ENCODE peak calls at places on chromosomes 6 and 20, in five cellular contexts. W is K562, X is GM12878, S is GM12892, P is HepG2. A is an unnamed sample.
A peak's percentile ranks its signal among the peaks of the same experiment; 100 is the strongest.

GRCh38 chr6:157013649-157014365 is 236.6 kb downstream of the ARID1B start:
- DNase-seq in W (no peak), X (no peak), S (no peak), P (no peak), A (no peak)

GRCh38 chr20:18288748-18289705 is 700 bp downstream of the ZNF133 start:
- DNase-seq in P (peak; percentile 42), X (no peak), S (no peak), W (peak; percentile 10), A (peak; percentile 5)

GRCh38 chr6:9502991-9503761 is 911.7 kb downstream of the TFAP2A start:
- DNase-seq in X (no peak), W (no peak), P (no peak), S (no peak), A (no peak)

GRCh38 chr6:154457881-154458284 is 52.6 kb downstream of the CNKSR3 start:
- DNase-seq in W (no peak), X (no peak), P (no peak), S (no peak), A (no peak)

GRCh38 chr6:121437861-121438651 is 2.6 kb downstream of the GJA1 start:
- DNase-seq in S (no peak), W (no peak), P (no peak), X (no peak), A (no peak)

GRCh38 chr6:41702771-41703494 is 32.5 kb downstream of the TFEB start:
- DNase-seq in X (no peak), P (no peak), S (no peak), W (no peak), A (no peak)

GRCh38 chr20:51946581-51946980 is 144.3 kb upstream of the SALL4 start:
- DNase-seq in S (no peak), W (no peak), P (no peak), X (no peak), A (no peak)

GRCh38 chr6:151807513-151808330 is at the start of gene ESR1:
- DNase-seq in P (no peak), X (no peak), S (no peak), W (no peak), A (peak; percentile 21)

GRCh38 chr6:141758430-141758829 is 374.3 kb upstream of the GJE1 start:
- DNase-seq in W (no peak), S (no peak), X (no peak), P (no peak), A (no peak)

GRCh38 chr6:113344969-113345368 is 512.2 kb upstream of the MARCKS start:
- DNase-seq in X (no peak), P (no peak), S (no peak), W (no peak), A (no peak)

GRCh38 chr6:113351183-113351834 is 505.8 kb upstream of the MARCKS start:
- DNase-seq in X (no peak), P (no peak), S (no peak), W (no peak), A (no peak)

GRCh38 chr6:113343940-113344339 is 513.2 kb upstream of the MARCKS start:
- DNase-seq in X (no peak), W (no peak), S (no peak), P (no peak), A (no peak)

GRCh38 chr6:113350521-113350920 is 506.6 kb upstream of the MARCKS start:
- DNase-seq in P (no peak), X (no peak), W (no peak), S (no peak), A (no peak)

DNA sequence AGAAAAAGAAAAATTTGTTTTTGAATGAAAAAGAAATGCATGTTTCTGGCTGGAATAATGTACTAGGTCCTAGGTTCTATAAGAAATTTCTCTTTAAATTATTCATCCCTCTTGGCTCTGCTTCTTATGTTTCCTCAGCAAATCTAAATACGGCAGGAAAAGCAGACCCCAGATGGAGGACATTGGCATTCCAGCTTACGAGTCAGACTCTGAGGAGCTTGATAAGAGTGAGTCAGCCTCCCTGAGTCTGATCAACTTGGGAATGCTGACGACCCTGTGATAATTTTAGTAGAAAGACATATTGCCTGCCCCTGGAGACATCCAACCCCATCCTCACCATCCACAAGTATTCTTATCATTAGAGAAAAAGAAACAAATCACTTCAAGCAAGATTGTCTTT is 509.7 kb upstream of the MARCKS start:
- DNase-seq in X (no peak), S (no peak), W (no peak), P (no peak), A (no peak)
- TF ChIP-seq TAF1 in X (no peak), S (no peak), W (no peak), P (no peak), A (no peak)

GRCh38 chr6:110703010-110703905 is 112.0 kb downstream of the CDK19 start:
- DNase-seq in X (no peak), P (no peak), S (no peak), W (no peak), A (peak; percentile 7)
- TF ChIP-seq TAF1 in X (no peak), P (no peak), S (no peak), W (no peak), A (no peak)

DNA sequence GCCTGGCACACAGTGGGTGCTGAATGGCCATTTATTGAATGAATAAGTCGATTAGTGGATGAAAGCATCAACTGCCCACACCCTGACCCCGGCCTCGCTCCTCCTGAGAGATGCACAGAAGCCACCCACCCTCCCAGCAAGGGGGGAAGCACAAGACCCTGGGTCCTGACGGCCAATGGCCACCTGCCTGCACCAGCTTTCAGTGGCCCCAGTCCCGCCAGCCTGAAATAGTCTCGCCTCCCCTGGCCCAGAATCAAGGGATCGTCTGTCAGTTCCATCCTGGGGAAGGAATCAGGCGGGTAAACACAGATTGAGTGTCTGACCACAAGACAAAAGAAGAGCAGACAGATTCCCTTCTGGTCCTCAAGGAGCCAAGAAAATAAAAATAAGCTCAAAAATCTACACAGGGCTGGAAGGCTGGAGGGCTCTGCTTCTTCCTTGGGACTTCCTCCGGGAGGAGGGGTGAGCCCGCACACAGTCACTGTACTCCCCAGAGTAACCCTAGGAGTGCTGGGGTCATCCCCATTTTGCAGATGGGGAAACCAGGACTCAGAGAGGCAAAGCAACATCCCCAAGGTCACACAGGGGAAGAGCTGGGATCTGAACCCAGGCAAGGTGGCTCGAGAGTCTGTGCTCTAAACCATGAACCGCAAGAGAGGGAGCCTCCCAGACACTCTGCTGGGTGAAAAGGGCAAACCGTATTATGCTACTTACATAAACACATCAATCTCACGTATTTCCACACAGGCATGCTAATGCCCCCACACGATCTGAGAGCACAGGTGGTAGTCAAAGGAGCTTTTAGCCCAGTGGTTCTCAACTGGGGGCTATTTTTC is 7.8 kb downstream of the PREX1 start:
- DNase-seq in P (no peak), W (no peak), S (no peak), X (no peak), A (no peak)
- TF ChIP-seq TAF1 in P (no peak), W (no peak), S (no peak), X (no peak), A (no peak)

DNA sequence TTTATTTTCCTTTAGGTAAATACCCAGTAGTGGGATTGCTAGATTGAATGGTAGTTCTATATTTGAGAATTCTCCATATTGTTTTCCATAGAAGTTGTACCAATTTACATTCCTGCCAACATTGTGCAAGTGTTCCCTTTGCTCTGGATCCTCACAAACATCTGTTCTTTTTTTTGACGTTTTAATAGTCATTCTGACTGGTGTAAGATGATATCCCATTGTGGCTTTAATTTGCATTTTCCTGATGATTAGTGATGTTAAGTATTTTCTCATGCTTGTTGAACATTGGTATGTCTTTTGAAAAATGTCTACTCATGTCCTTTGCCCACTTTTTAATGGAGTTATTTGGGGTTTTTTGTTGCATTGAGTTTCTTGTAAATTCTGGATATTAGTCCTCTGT is 85.6 kb downstream of the UBE3D start:
- DNase-seq in S (no peak), W (no peak), X (no peak), P (no peak), A (no peak)
- TF ChIP-seq TAF1 in S (no peak), W (no peak), X (no peak), P (no peak), A (no peak)

DNA sequence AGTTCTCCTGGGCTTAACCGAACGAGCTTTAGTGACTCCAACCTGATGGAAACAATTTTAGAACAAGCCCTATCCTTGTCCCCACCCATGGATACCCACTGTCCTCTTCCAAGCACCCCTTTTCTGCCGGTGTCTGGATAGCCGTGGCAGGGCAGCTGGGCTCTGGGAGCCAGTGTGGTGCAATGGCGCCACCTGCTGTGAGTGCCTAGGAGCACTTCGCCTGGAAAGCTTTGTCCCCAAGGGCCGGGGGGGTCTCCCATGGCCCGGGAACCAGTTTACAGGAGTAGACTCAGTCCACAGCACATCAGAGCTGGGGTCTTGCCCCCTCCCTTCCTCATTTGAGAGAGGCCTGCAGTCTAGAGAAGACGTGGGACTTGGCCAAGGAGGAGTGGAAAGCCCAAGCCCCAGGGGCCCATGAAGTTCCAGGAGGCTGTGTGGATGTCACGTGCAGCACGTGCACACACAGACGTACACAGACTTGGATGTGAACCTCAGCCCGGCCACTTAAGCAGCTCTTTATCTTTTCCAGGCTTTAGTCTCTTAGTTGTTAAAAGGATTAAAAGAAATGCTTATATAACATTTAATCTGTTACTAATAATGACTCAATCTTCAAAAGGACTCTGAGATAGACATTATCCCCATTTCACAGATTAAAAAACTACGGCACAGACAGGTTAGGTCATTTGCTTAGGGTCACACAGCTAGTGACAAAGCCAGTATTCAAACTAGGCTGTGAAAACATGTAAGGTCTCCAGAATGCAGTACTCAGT is 40.9 kb upstream of the CDH22 start:
- DNase-seq in W (peak; percentile 81), X (no peak), P (peak; percentile 46), S (peak; percentile 71), A (peak; percentile 62)
- TF ChIP-seq TAF1 in W (no peak), X (no peak), P (no peak), S (no peak), A (no peak)

GRCh38 chr6:44061375-44062104 is 65.7 kb downstream of the MRPL14 start:
- DNase-seq in P (no peak), S (no peak), X (no peak), W (no peak), A (no peak)
- TF ChIP-seq TAF1 in P (no peak), S (no peak), X (no peak), W (no peak), A (no peak)

GRCh38 chr6:20402181-20403079 is 751 bp downstream of the E2F3 start:
- DNase-seq in W (peak; percentile 69), S (peak; percentile 9), P (peak; percentile 67), X (no peak), A (no peak)
- TF ChIP-seq TAF1 in W (peak; percentile 85), S (no peak), P (peak; percentile 3), X (peak; percentile 31), A (peak; percentile 17)

GRCh38 chr6:72619883-72620696 is 1.8 kb upstream of the KCNQ5 start:
- DNase-seq in X (peak; percentile 65), S (peak; percentile 45), P (no peak), W (peak; percentile 47), A (peak; percentile 32)
- TF ChIP-seq TAF1 in X (no peak), S (no peak), P (no peak), W (peak; percentile 32), A (no peak)

GRCh38 chr20:62576815-62577214 is 65.5 kb upstream of the SLCO4A1 start:
- DNase-seq in X (no peak), S (no peak), P (no peak), W (peak; percentile 68), A (no peak)
- TF ChIP-seq TAF1 in X (no peak), S (no peak), P (no peak), W (no peak), A (no peak)